ENCODE peak calls at places on chromosomes 12 and 14, in eight cellular contexts. J, L, T, U, F, E, G and N are unnamed samples.

GRCh38 chr12:47071241-47071852 is 8.1 kb upstream of the PCED1B start:
- DNase-seq in J (peak), F (no peak), T (no peak), L (peak), G (peak), U (no peak), E (no peak), N (peak)

GRCh38 chr12:132686831-132687210 is 321 bp downstream of the POLE start:
- DNase-seq in U (no peak), E (no peak), F (no peak), J (no peak), G (peak), T (no peak), L (no peak), N (no peak)

GRCh38 chr14:51957950-51958349 is 31.4 kb upstream of the RTRAF start:
- DNase-seq in E (peak), J (no peak), U (no peak), L (no peak), T (no peak), G (no peak), F (no peak), N (no peak)

GRCh38 chr12:41605528-41606295 is 417.6 kb downstream of the PDZRN4 start:
- DNase-seq in T (no peak), F (no peak), G (peak), L (no peak), U (no peak), E (peak), J (no peak), N (no peak)

GRCh38 chr12:79897617-79898016 is 37.3 kb downstream of the PPP1R12A start:
- DNase-seq in T (no peak), L (no peak), G (no peak), F (no peak), J (peak), U (no peak), E (peak), N (peak)

GRCh38 chr12:1706284-1707016 is 15.6 kb downstream of the ADIPOR2 start:
- DNase-seq in E (peak), F (no peak), L (no peak), U (no peak), G (no peak), J (no peak), T (no peak), N (no peak)

GRCh38 chr14:58749066-58749669 is 111.4 kb downstream of the DACT1 start:
- DNase-seq in U (peak), T (no peak), G (peak), F (no peak), L (no peak), J (peak), E (peak), N (no peak)

GRCh38 chr12:122097641-122098364 is 19.2 kb downstream of the MLXIP start:
- DNase-seq in T (no peak), U (peak), F (no peak), J (no peak), E (peak), L (no peak), G (no peak), N (no peak)

GRCh38 chr12:108468149-108468968 is 46.7 kb upstream of the FICD start:
- DNase-seq in J (peak), L (no peak), G (peak), E (peak), U (peak), F (no peak), T (no peak), N (peak)

GRCh38 chr12:122080149-122081107 is 1.9 kb downstream of the MLXIP start:
- DNase-seq in J (peak), G (peak), T (no peak), U (peak), E (peak), L (no peak), F (no peak), N (peak)

GRCh38 chr14:92280554-92281262 is 42.3 kb upstream of the SLC24A4 start:
- DNase-seq in F (no peak), E (no peak), J (no peak), G (no peak), L (no peak), U (no peak), T (no peak), N (no peak)

GRCh38 chr12:3558854-3559253 is 67.9 kb downstream of the PRMT8 start:
- DNase-seq in F (no peak), E (no peak), J (no peak), G (no peak), L (no peak), U (no peak), T (no peak), N (no peak)

GRCh38 chr12:57069522-57069921 is 9.1 kb downstream of the NEMP1 start:
- DNase-seq in F (no peak), G (peak), U (peak), E (peak), L (peak), T (peak), J (peak), N (peak)

GRCh38 chr14:51576112-51576420 is 75.6 kb upstream of the FRMD6 start:
- DNase-seq in F (no peak), T (no peak), J (no peak), G (no peak), L (no peak), E (peak), U (no peak), N (peak)

GRCh38 chr14:104317975-104318557 is 179.7 kb downstream of the KIF26A start:
- DNase-seq in E (no peak), T (no peak), L (no peak), U (no peak), G (no peak), J (no peak), F (no peak), N (no peak)

GRCh38 chr14:36938678-36939077 is 233.7 kb downstream of the SLC25A21 start:
- DNase-seq in F (no peak), U (no peak), L (no peak), E (no peak), G (no peak), T (no peak), J (no peak), N (no peak)